ENCODE peak calls at places on chromosomes 16 and 17, in seven cellular contexts. J is AG08395, V is AML-193, C is NCI-H1092 treated with DMSO at 0.1 percent for 48 hours, Q is fibroblast of lung, O is AG04450, S is Caki2. W is an unnamed sample.

GRCh38 chr16:24174504-24174903 is 81.6 kb upstream of the CACNG3 start:
- DNase-seq in J (no peak), Q (no peak), O (no peak), S (no peak), V (no peak), C (no peak), W (no peak)

GRCh38 chr16:88669986-88670385 is 7.1 kb upstream of the MVD start:
- DNase-seq in C (no peak), V (no peak), O (no peak), J (no peak), S (no peak), Q (no peak), W (no peak)

GRCh38 chr17:49624896-49625295 is 49.2 kb downstream of the NXPH3 start:
- DNase-seq in J (peak; percentile 33), O (no peak), S (no peak), V (no peak), Q (peak; percentile 41), C (no peak), W (peak; percentile 40)

GRCh38 chr17:80362428-80363119 is 52.4 kb upstream of the ENDOV start:
- DNase-seq in O (no peak), V (no peak), S (no peak), J (no peak), Q (peak; percentile 83), C (no peak), W (peak; percentile 75)

GRCh38 chr17:65564793-65565192 is 3.3 kb upstream of the AXIN2 start:
- DNase-seq in J (no peak), S (no peak), C (peak; percentile 69), Q (peak; percentile 54), V (no peak), O (no peak), W (no peak)

GRCh38 chr16:10625595-10626357 is 45.4 kb upstream of the EMP2 start:
- DNase-seq in V (no peak), Q (peak; percentile 17), J (no peak), S (peak; percentile 36), O (no peak), C (no peak), W (peak; percentile 41)

GRCh38 chr17:41648411-41649195 is 24.2 kb upstream of the KRT17 start:
- DNase-seq in V (peak; percentile 65), C (peak; percentile 44), J (peak; percentile 91), O (peak; percentile 61), S (peak; percentile 72), Q (peak; percentile 82), W (peak; percentile 83)

GRCh38 chr17:50931003-50931878 is 65.1 kb upstream of the TOB1 start:
- DNase-seq in C (peak; percentile 81), Q (peak; percentile 85), O (peak; percentile 55), V (peak; percentile 90), S (peak; percentile 55), J (peak; percentile 84), W (peak; percentile 93)

GRCh38 chr17:18261146-18261515 is 669 bp downstream of the MIEF2 start:
- DNase-seq in C (no peak), S (peak; percentile 64), V (no peak), J (peak; percentile 75), Q (peak; percentile 30), O (no peak), W (peak; percentile 38)

GRCh38 chr16:5604770-5605169 is 507.2 kb upstream of the EEF2KMT start:
- DNase-seq in J (no peak), O (no peak), S (peak; percentile 42), Q (no peak), V (no peak), C (no peak), W (no peak)

GRCh38 chr17:74892013-74892841 is 1.2 kb downstream of the FADS6 start:
- DNase-seq in C (peak; percentile 4), V (no peak), J (no peak), S (no peak), O (no peak), Q (no peak), W (no peak)

GRCh38 chr16:51201604-51202003 is 50.5 kb upstream of the SALL1 start:
- DNase-seq in S (no peak), J (no peak), C (no peak), O (no peak), V (no peak), Q (no peak), W (no peak)

GRCh38 chr17:1999557-2000251 is 25.4 kb downstream of the RTN4RL1 start:
- DNase-seq in C (peak; percentile 44), J (peak; percentile 53), S (peak; percentile 49), V (no peak), Q (peak; percentile 42), O (no peak), W (peak; percentile 24)

GRCh38 chr16:4610011-4611005 is 4.4 kb downstream of the UBALD1 start:
- DNase-seq in Q (no peak), O (no peak), S (no peak), V (no peak), J (no peak), C (no peak), W (no peak)

GRCh38 chr16:87627542-87628245 is 25.4 kb downstream of the JPH3 start:
- DNase-seq in C (no peak), O (no peak), V (no peak), Q (no peak), J (no peak), S (no peak), W (no peak)

GRCh38 chr17:54426287-54426886 is 474.3 kb upstream of the TOM1L1 start:
- DNase-seq in V (peak; percentile 13), C (no peak), O (no peak), S (no peak), J (no peak), Q (no peak), W (no peak)

GRCh38 chr17:9403207-9403606 is 172.4 kb downstream of the STX8 start:
- DNase-seq in J (no peak), C (no peak), V (no peak), Q (no peak), S (no peak), O (no peak), W (no peak)

GRCh38 chr17:67421869-67422273 is 44.8 kb downstream of the PITPNC1 start:
- DNase-seq in J (peak; percentile 91), O (peak; percentile 42), C (no peak), Q (peak; percentile 73), V (peak; percentile 5), S (peak; percentile 99), W (peak; percentile 45)

GRCh38 chr16:2033057-2033911 is 6.6 kb downstream of the NHERF2 start:
- DNase-seq in O (no peak), J (peak; percentile 64), C (no peak), V (no peak), Q (peak; percentile 55), S (no peak), W (peak; percentile 70)

W was measured in fibroblast of villous mesenchyme.